ENCODE peak calls at places on chromosome 15, in four cellular contexts. H is Calu3, O is left lobe of liver, B is T-helper 1 cell. N is an unnamed sample.

GRCh38 chr15:51161491-51162260 is 67.0 kb upstream of the TNFAIP8L3 start:
- DNase-seq in H (no peak), O (no peak), B (no peak), N (no peak)

GRCh38 chr15:23857028-23857641 is 170.0 kb upstream of the NDN start:
- DNase-seq in H (no peak), O (no peak), B (no peak), N (no peak)

GRCh38 chr15:68552773-68553172 is 26.0 kb upstream of the CORO2B start:
- DNase-seq in H (no peak), O (no peak), B (no peak), N (no peak)

GRCh38 chr15:75902129-75902557 is 1.5 kb upstream of the FBXO22 start:
- DNase-seq in H (no peak), O (no peak), B (no peak), N (no peak)

GRCh38 chr15:62782100-62782791 is 260.3 kb upstream of the TPM1 start:
- DNase-seq in H (peak; percentile 83), O (peak; percentile 77), B (no peak), N (peak; percentile 35)

GRCh38 chr15:95286911-95287769 is 1043.4 kb upstream of the NR2F2 start:
- DNase-seq in H (no peak), O (no peak), B (no peak), N (no peak)

GRCh38 chr15:90191795-90192494 is 9.2 kb upstream of the SEMA4B start:
- DNase-seq in H (peak; percentile 63), O (peak; percentile 99), B (peak; percentile 11), N (no peak)

GRCh38 chr15:22907161-22907950 is 68.9 kb downstream of the NIPA2 start:
- DNase-seq in H (no peak), O (no peak), B (no peak), N (no peak)

GRCh38 chr15:74385442-74386132 is 18.1 kb upstream of the CYP11A1 start:
- DNase-seq in H (no peak), O (no peak), B (no peak), N (no peak)

GRCh38 chr15:68352401-68353062 is 75.0 kb downstream of the FEM1B start:
- DNase-seq in H (no peak), O (no peak), B (no peak), N (peak; percentile 84)

GRCh38 chr15:28098766-28099554 is at the start of gene OCA2:
- DNase-seq in H (no peak), O (no peak), B (peak; percentile 62), N (peak; percentile 47)

GRCh38 chr15:64623347-64624024 is 151.9 kb downstream of the RBPMS2 start:
- DNase-seq in H (no peak), O (no peak), B (no peak), N (no peak)